ENCODE peak calls at places on chromosomes 4 and X, in eight cellular contexts. Q is lung; X is lower lobe of right lung; R is effector memory CD4-positive, alpha-beta T cell; P is tibial artery; D is AG04450; C is ovary; O is OCI-LY7. N is an unnamed sample.

GRCh38 chr4:136412708-136413107 is 1119.6 kb downstream of the PCDH18 start:
- DNase-seq in C (no peak), D (no peak), X (no peak), P (no peak), Q (no peak), R (no peak), O (no peak), N (no peak)

GRCh38 chr4:41525129-41525528 is 12.8 kb upstream of the LIMCH1 start:
- DNase-seq in R (no peak), X (no peak), C (no peak), Q (no peak), O (no peak), P (no peak), D (peak), N (no peak)

GRCh38 chrX:3811331-3812311 is 98.2 kb upstream of the PRKX start:
- DNase-seq in P (no peak), C (peak), R (peak), O (peak), X (no peak), Q (no peak), D (no peak), N (peak)

GRCh38 chr4:149549911-149550310 is 265.7 kb downstream of the IQCM start:
- DNase-seq in D (no peak), C (no peak), X (no peak), P (no peak), O (no peak), Q (no peak), R (no peak), N (no peak)

GRCh38 chrX:109684136-109684535 is 48.9 kb downstream of the ACSL4 start:
- DNase-seq in C (no peak), Q (no peak), R (no peak), O (no peak), X (no peak), P (no peak), D (no peak), N (no peak)

GRCh38 chrX:134626434-134626833 is 31.8 kb downstream of the PLAC1 start:
- DNase-seq in R (no peak), O (no peak), Q (no peak), D (no peak), P (peak), C (no peak), X (no peak), N (no peak)

GRCh38 chrX:78199851-78200250 is 60.4 kb upstream of the TAF9B start:
- DNase-seq in Q (no peak), X (no peak), P (no peak), D (no peak), R (no peak), C (no peak), O (peak), N (peak)

GRCh38 chrX:9278475-9279270 is 186.2 kb upstream of the TBL1X start:
- DNase-seq in R (no peak), Q (no peak), C (no peak), X (no peak), O (no peak), D (no peak), P (no peak), N (no peak)

GRCh38 chr4:75733369-75733768 is 9.0 kb downstream of the USO1 start:
- DNase-seq in O (no peak), R (no peak), Q (no peak), C (no peak), D (no peak), P (no peak), X (no peak), N (no peak)

GRCh38 chr4:102598102-102598758 is 97.1 kb downstream of the NFKB1 start:
- DNase-seq in Q (no peak), R (no peak), D (no peak), O (no peak), C (no peak), P (no peak), X (no peak), N (peak)

GRCh38 chrX:2627272-2627867 is 63.7 kb upstream of the CD99 start:
- DNase-seq in Q (no peak), X (no peak), O (peak), C (peak), R (no peak), P (no peak), D (no peak), N (peak)

GRCh38 chrX:106707771-106708454 is 18.6 kb upstream of the RNF128 start:
- DNase-seq in X (no peak), D (peak), P (no peak), Q (no peak), C (no peak), O (no peak), R (no peak), N (no peak)

GRCh38 chr4:8508731-8509130 is 68.2 kb downstream of the TRMT44 start:
- DNase-seq in O (no peak), C (no peak), D (no peak), R (no peak), P (no peak), Q (no peak), X (no peak), N (no peak)

GRCh38 chr4:82181789-82182188 is 192.0 kb downstream of the HNRNPD start:
- DNase-seq in D (no peak), X (no peak), C (no peak), R (no peak), Q (no peak), P (no peak), O (no peak), N (no peak)

GRCh38 chr4:5404073-5404472 is 304.3 kb downstream of the EVC2 start:
- DNase-seq in D (no peak), C (no peak), P (peak), X (no peak), O (no peak), Q (no peak), R (no peak), N (no peak)

GRCh38 chr4:105786748-105787147 is 78.2 kb downstream of the GSTCD start:
- DNase-seq in O (no peak), P (no peak), Q (no peak), C (no peak), X (no peak), D (no peak), R (no peak), N (no peak)

GRCh38 chr4:150244600-150244999 is 166.4 kb downstream of the DCLK2 start:
- DNase-seq in R (no peak), O (no peak), C (no peak), D (no peak), Q (no peak), P (no peak), X (no peak), N (no peak)

GRCh38 chr4:26858947-26859401 is 1.7 kb upstream of the STIM2 start:
- DNase-seq in O (peak), X (no peak), Q (no peak), P (no peak), D (no peak), C (no peak), R (no peak), N (no peak)

GRCh38 chr4:26857278-26858034 is 3.2 kb upstream of the STIM2 start:
- DNase-seq in D (peak), O (peak), Q (peak), R (peak), X (peak), C (peak), P (peak), N (peak)

GRCh38 chr4:26858035-26858918 is 2.4 kb upstream of the STIM2 start:
- DNase-seq in D (no peak), C (no peak), P (no peak), X (no peak), O (peak), Q (no peak), R (no peak), N (no peak)

GRCh38 chr4:26854701-26855100 is 5.9 kb upstream of the STIM2 start:
- DNase-seq in C (no peak), X (no peak), P (no peak), R (no peak), O (no peak), D (no peak), Q (no peak), N (no peak)

GRCh38 chr4:26856906-26857277 is 3.7 kb upstream of the STIM2 start:
- DNase-seq in P (no peak), C (no peak), R (no peak), X (no peak), Q (no peak), O (no peak), D (no peak), N (no peak)
- H3K27ac ChIP-seq in P (peak), C (peak), R (peak), X (peak), Q (peak), O (peak), D (peak), N (peak)

DNA sequence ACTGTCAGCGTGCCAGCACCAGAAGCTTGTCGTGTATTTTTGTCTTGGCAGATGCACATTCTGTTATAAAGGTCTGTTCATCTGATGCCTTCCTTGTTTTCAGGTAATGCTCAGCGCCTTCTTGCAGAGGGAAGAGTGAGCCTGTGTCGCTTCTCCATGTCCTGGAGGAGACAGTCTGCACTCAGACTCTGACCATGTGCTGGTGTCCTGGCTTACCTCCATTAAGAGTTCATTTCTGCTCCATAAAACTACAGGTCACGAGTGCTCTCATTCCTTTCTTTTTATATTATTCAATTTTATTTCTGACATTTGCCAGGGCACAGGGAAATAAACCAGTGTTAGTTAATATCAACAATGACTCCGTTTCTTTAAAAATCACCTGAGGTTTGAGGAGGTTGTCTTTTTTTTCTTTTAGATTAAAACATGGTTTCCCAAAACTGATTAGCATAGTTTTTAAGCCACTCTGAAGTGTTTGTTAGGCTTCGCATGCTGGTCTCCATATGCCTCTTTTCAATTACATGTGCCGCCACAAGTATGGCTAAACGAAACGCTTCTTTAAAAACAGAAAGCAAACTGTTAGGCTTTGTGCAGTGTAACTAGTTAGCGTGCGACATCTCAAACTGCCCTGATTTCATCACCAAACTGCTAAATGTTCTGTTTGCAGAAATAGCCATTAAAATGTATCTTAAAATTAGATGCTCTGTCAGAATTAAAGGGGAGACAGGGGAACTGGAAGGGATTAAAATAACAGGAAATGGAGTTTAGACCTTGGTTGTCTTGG is 215.3 kb upstream of the GK2 start:
- DNase-seq in D (no peak), P (peak), O (no peak), R (no peak), C (no peak), X (no peak), Q (no peak), N (no peak)
- H3K4me3 ChIP-seq in D (no peak), P (peak), O (no peak), R (no peak), C (peak), X (no peak), Q (no peak), N (no peak)

GRCh38 chrX:40867352-40867751 is 132.0 kb upstream of the MED14 start:
- DNase-seq in D (no peak), Q (no peak), P (no peak), O (no peak), R (no peak), X (no peak), C (no peak), N (no peak)
- H3K27ac ChIP-seq in D (no peak), Q (peak), P (no peak), O (no peak), R (no peak), X (no peak), C (no peak), N (no peak)

GRCh38 chrX:56765816-56766553 is 36.9 kb downstream of the NBDY start:
- DNase-seq in P (no peak), R (no peak), O (peak), C (no peak), X (no peak), Q (peak), D (no peak), N (no peak)
- H3K4me3 ChIP-seq in P (no peak), R (no peak), O (peak), C (no peak), X (no peak), Q (no peak), D (no peak), N (no peak)

GRCh38 chrX:16172391-16172790 is 5.1 kb downstream of the MAGEB17 start:
- DNase-seq in O (no peak), Q (no peak), X (no peak), C (no peak), R (no peak), D (no peak), P (no peak), N (no peak)
- H3K27ac ChIP-seq in O (no peak), Q (no peak), X (no peak), C (no peak), R (no peak), D (no peak), P (no peak), N (no peak)